ENCODE peak calls at places on chromosomes 4 and X, in five cellular contexts. R is psoas muscle; K is fibroblast of lung; E is CD4-positive, CD25-positive, alpha-beta regulatory T cell; P is astrocyte. T is an unnamed sample.

GRCh38 chr4:102623622-102624021 is 122.5 kb downstream of the NFKB1 start:
- DNase-seq in R (no peak), K (peak; percentile 73), E (no peak), P (peak; percentile 61), T (no peak)

GRCh38 chr4:153988446-153988845 is 199.6 kb upstream of the SFRP2 start:
- DNase-seq in R (no peak), K (peak; percentile 61), E (no peak), P (peak; percentile 61), T (no peak)

GRCh38 chr4:1323635-1324442 is 23.2 kb upstream of the UVSSA start:
- DNase-seq in R (peak; percentile 38), K (peak; percentile 99), E (no peak), P (peak; percentile 99), T (peak; percentile 42)

GRCh38 chr4:153486281-153487151 is 20.4 kb downstream of the TMEM131L start:
- DNase-seq in R (no peak), K (peak; percentile 95), E (no peak), P (peak; percentile 91), T (no peak)

GRCh38 chr4:149997881-149998421 is 80.3 kb upstream of the DCLK2 start:
- DNase-seq in R (no peak), K (peak; percentile 69), E (no peak), P (peak; percentile 59), T (no peak)

GRCh38 chr4:8725845-8726244 is 133.3 kb downstream of the CPZ start:
- DNase-seq in R (peak; percentile 6), K (no peak), E (no peak), P (no peak), T (no peak)

GRCh38 chr4:142264961-142265360 is 581.1 kb downstream of the INPP4B start:
- DNase-seq in R (no peak), K (peak; percentile 64), E (no peak), P (peak; percentile 67), T (no peak)

GRCh38 chr4:6840062-6840976 is 57.8 kb downstream of the KIAA0232 start:
- DNase-seq in R (no peak), K (peak; percentile 67), E (no peak), P (peak; percentile 53), T (no peak)

GRCh38 chr4:152109585-152110509 is 349.0 kb upstream of the GATB start:
- DNase-seq in R (no peak), K (no peak), E (no peak), P (no peak), T (no peak)

DNA sequence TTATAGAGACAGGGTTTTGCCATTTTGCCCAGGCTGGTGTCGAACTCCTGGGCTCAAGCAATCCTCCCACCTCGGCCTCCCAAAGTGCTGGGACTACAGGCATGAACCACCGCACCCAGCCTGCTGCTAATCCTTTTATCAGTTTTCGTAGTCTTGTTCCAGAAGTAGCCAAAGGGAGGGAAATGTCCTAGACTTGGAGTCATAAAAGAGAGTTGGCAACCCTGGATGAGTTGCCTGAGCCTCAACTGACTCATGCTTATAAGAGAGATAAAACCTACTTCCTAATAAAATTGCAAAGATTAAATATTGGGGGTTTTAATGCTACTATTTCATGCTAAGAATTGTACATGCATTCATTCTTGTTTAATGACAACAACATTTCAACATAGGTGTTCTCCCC is 44.3 kb downstream of the CD40LG start:
- DNase-seq in R (no peak), K (peak; percentile 21), E (no peak), P (no peak), T (no peak)
- H3K27ac ChIP-seq in R (no peak overlapping the region), K (no peak overlapping the region), E (no peak overlapping the region), P (no peak overlapping the region), T (no peak overlapping the region)

DNA sequence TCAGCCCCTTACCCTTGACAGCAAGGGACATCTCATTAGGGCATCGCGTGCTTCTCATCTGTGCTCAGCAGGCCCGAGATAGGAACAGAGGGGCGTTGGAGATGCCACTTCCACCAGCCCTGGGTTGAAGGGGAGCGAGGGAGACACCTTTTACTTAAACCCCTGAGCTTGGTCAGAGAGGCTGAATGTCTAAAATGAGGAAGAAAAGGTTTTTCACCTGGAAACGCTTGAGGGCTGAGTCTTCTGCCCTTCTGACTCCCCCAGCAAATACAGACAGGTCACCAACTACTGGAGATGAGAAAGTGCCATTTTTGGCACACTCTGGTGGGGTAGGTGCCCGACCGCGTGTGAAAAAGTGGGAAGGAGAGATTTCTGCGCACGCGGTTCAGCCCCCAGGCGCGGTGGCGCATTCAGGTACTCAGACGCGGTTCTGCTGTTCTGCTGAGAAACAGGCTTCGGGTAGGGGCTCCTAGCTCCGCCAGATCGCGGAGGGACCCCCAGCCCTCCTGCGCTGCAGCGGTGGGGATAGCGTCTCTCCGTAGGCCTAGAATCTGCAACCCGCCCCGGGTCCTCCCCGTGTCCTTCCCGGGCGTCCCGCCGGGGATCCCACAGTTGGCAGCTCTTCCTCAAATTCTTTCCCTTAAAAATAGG is 3.2 kb downstream of the SHOX start:
- DNase-seq in R (peak; percentile 39), K (no peak), E (no peak), P (no peak), T (no peak)
- H3K27ac ChIP-seq in R (no peak overlapping the region), K (no peak overlapping the region), E (no peak overlapping the region), P (no peak overlapping the region), T (no peak overlapping the region)

GRCh38 chrX:54045563-54046228 is 1.4 kb upstream of the PHF8 start:
- DNase-seq in R (no peak), K (no peak), E (no peak), P (no peak), T (no peak)
- H3K27ac ChIP-seq in R (no peak overlapping the region), K (no peak overlapping the region), E (peak overlapping the region; percentile 94), P (no peak overlapping the region), T (no peak overlapping the region)

DNA sequence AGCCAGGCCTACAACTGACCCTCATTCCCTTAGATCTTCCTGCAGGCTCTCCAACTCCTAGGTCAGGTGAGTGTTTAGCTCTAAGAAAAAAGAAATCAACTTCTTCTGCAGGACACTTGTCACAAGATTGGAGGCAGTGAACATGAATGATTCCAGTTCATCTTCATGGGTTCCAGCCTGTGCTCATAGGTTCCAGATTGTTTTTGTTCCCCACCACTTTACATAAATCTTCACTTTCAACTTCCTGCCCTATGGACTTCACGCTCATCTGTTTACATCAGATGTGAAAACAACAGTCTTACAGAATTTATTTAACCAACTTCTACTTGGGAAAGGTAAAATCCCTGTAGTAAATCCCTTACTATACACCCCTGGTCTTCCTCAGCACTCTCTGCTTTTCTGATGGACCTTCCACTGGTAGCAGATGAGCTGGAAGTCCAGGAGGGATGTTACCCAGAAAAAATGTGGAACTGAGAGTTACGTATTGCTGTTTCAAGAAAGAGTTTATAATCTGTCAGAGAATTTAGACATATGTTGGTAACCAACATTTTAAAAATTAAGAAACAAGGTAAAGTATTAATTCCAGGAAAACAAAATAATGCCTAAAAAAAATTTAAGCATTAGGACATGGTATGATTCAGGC is 62.4 kb downstream of the ANAPC10 start:
- DNase-seq in R (no peak), K (no peak), E (no peak), P (no peak), T (no peak)
- H3K27ac ChIP-seq in R (peak overlapping the region; percentile 58), K (no peak overlapping the region), E (no peak overlapping the region), P (peak overlapping the region; percentile 25), T (no peak overlapping the region)

GRCh38 chr4:107893171-107894137 is 37.9 kb upstream of the CYP2U1 start:
- DNase-seq in R (no peak), K (no peak), E (no peak), P (no peak), T (no peak)
- H3K27ac ChIP-seq in R (no peak overlapping the region), K (no peak overlapping the region), E (no peak overlapping the region), P (no peak overlapping the region), T (no peak overlapping the region)

GRCh38 chrX:154049209-154050112 is 29.8 kb upstream of the IRAK1 start:
- DNase-seq in R (peak; percentile 68), K (no peak), E (no peak), P (no peak), T (no peak)

GRCh38 chrX:154050113-154050495 is 30.4 kb upstream of the IRAK1 start:
- DNase-seq in R (no peak), K (no peak), E (no peak), P (no peak), T (no peak)

GRCh38 chrX:154048398-154048797 is 28.7 kb upstream of the IRAK1 start:
- DNase-seq in R (no peak), K (no peak), E (no peak), P (no peak), T (no peak)

GRCh38 chrX:154046262-154046771 is 26.6 kb upstream of the IRAK1 start:
- DNase-seq in R (no peak), K (peak; percentile 87), E (no peak), P (peak; percentile 86), T (peak; percentile 75)

GRCh38 chrX:154047266-154047665 is 27.6 kb upstream of the IRAK1 start:
- DNase-seq in R (no peak), K (peak; percentile 65), E (no peak), P (peak; percentile 55), T (no peak)
- H3K27ac ChIP-seq in R (peak overlapping the region; percentile 36), K (peak overlapping the region; percentile 48), E (no peak overlapping the region), P (peak overlapping the region; percentile 85), T (peak overlapping the region; percentile 92)

DNA sequence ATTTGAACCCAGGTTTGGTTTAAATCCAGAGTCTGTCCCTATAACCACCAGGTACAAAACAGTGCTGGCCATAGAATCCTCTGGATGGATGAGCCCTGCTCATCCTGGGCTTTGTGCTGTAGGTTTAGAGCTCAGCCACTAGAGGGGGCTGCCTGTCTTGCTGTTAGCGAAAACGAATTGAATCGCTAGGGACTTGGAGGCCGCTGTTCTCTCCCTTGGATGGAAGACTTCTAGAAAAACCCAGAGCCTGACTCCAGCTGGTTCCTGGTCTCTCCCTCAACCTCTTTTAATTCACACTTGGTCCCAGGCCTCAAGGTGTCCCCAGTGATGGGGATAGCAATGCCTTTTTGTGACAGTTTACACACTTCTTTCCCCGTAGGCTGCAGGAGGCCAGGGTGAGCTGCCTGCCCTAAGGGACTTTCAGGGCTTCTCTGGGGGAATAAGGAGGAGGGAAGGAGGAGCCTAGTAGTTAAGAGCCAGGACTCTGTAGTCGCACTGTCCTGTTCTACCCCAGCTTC is 8.7 kb downstream of the RIPPLY1 start:
- DNase-seq in R (peak; percentile 69), K (peak; percentile 70), E (peak; percentile 44), P (peak; percentile 55), T (peak; percentile 34)
- H3K27ac ChIP-seq in R (no peak overlapping the region), K (peak overlapping the region; percentile 9), E (no peak overlapping the region), P (peak overlapping the region; percentile 42), T (no peak overlapping the region)

T was measured in right cardiac atrium.